ENCODE peak calls at places on chromosomes 2 and 18, in nine cellular contexts. M is foreskin fibroblast, R is midbrain, O is upper lobe of right lung, N is T1000, C is iris pigment epithelial cell, H is right cardiac atrium, V is epithelial cell of prostate, E is NCI-H1105. S is an unnamed sample.

GRCh38 chr2:20781656-20782265 is 41.1 kb downstream of the LDAH start:
- DNase-seq in M (peak; percentile 46), R (no peak), O (no peak), N (no peak), C (peak; percentile 44), H (no peak), V (peak; percentile 1), E (peak; percentile 11), S (no peak)

GRCh38 chr2:151032741-151033152 is 228.9 kb downstream of the RBM43 start:
- DNase-seq in M (peak; percentile 96), R (no peak), O (no peak), N (no peak), C (peak; percentile 88), H (no peak), V (peak; percentile 33), E (no peak), S (no peak)

GRCh38 chr2:12554235-12555011 is 162.3 kb upstream of the TRIB2 start:
- DNase-seq in M (no peak), R (no peak), O (no peak), N (no peak), C (no peak), H (no peak), V (no peak), E (no peak), S (no peak)

GRCh38 chr18:68035709-68036522 is 519.4 kb upstream of the DSEL start:
- DNase-seq in M (peak; percentile 47), R (no peak), O (no peak), N (no peak), C (no peak), H (no peak), V (no peak), E (no peak), S (no peak)

GRCh38 chr18:35141567-35142269 is 99.1 kb upstream of the ZNF397 start:
- DNase-seq in M (no peak), R (no peak), O (no peak), N (no peak), C (no peak), H (no peak), V (no peak), E (no peak), S (no peak)

GRCh38 chr18:79799619-79800352 is 2.0 kb downstream of the KCNG2 start:
- DNase-seq in M (no peak), R (no peak), O (peak; percentile 60), N (no peak), C (no peak), H (no peak), V (no peak), E (no peak), S (no peak)

GRCh38 chr18:11849279-11849678 is 1.9 kb upstream of the CHMP1B start:
- DNase-seq in M (no peak), R (no peak), O (no peak), N (no peak), C (no peak), H (no peak), V (no peak), E (no peak), S (no peak)

GRCh38 chr2:202885190-202885589 is 13.6 kb upstream of the ICA1L start:
- DNase-seq in M (no peak), R (no peak), O (no peak), N (no peak), C (no peak), H (no peak), V (no peak), E (no peak), S (no peak)

GRCh38 chr2:234960091-234961088 is 8.6 kb downstream of the SH3BP4 start:
- DNase-seq in M (no peak), R (peak; percentile 66), O (peak; percentile 26), N (no peak), C (no peak), H (no peak), V (no peak), E (no peak), S (no peak)

GRCh38 chr2:21034972-21035279 is 8.9 kb downstream of the APOB start:
- DNase-seq in M (no peak), R (no peak), O (no peak), N (no peak), C (no peak), H (no peak), V (no peak), E (no peak), S (no peak)

GRCh38 chr2:126496493-126496892 is 159.5 kb upstream of the GYPC start:
- DNase-seq in M (no peak), R (no peak), O (no peak), N (no peak), C (no peak), H (no peak), V (no peak), E (no peak), S (no peak)

GRCh38 chr2:23132000-23132399 is 253.0 kb upstream of the KLHL29 start:
- DNase-seq in M (no peak), R (no peak), O (no peak), N (no peak), C (no peak), H (no peak), V (no peak), E (no peak), S (no peak)

GRCh38 chr2:204900910-204901309 is 355.6 kb downstream of the PARD3B start:
- DNase-seq in M (peak; percentile 8), R (no peak), O (no peak), N (no peak), C (peak; percentile 7), H (peak; percentile 37), V (peak; percentile 34), E (no peak), S (no peak)

GRCh38 chr18:68219867-68220266 is 495.0 kb downstream of the TMX3 start:
- DNase-seq in M (peak; percentile 32), R (no peak), O (no peak), N (no peak), C (no peak), H (no peak), V (no peak), E (no peak), S (no peak)

GRCh38 chr18:6850396-6850795 is 120.9 kb downstream of the ARHGAP28 start:
- DNase-seq in M (no peak), R (no peak), O (no peak), N (no peak), C (no peak), H (no peak), V (no peak), E (no peak), S (no peak)

GRCh38 chr18:23066060-23066459 is 69.2 kb upstream of the CABLES1 start:
- DNase-seq in M (no peak), R (no peak), O (no peak), N (no peak), C (no peak), H (no peak), V (no peak), E (no peak), S (no peak)

GRCh38 chr2:109507217-109507616 is 106.5 kb downstream of the SEPTIN10 start:
- DNase-seq in M (peak; percentile 31), R (peak; percentile 4), O (no peak), N (no peak), C (no peak), H (no peak), V (no peak), E (no peak), S (no peak)

GRCh38 chr2:208426414-208426813 is 19.8 kb downstream of the PTH2R start:
- DNase-seq in M (no peak), R (no peak), O (no peak), N (no peak), C (no peak), H (no peak), V (no peak), E (no peak), S (no peak)

GRCh38 chr18:3554811-3555427 is 104.9 kb downstream of the TGIF1 start:
- DNase-seq in M (no peak), R (no peak), O (no peak), N (no peak), C (no peak), H (no peak), V (no peak), E (no peak), S (no peak)

GRCh38 chr18:58345875-58346274 is 283.0 kb downstream of the ALPK2 start:
- DNase-seq in M (no peak), R (no peak), O (no peak), N (no peak), C (no peak), H (no peak), V (no peak), E (no peak), S (no peak)

GRCh38 chr2:29110916-29111315 is 4.3 kb upstream of the CLIP4 start:
- DNase-seq in M (no peak), R (no peak), O (no peak), N (no peak), C (peak; percentile 54), H (no peak), V (peak; percentile 59), E (no peak), S (no peak)

GRCh38 chr2:74457549-74458131 is 598 bp upstream of the WBP1 start:
- DNase-seq in M (peak; percentile 63), R (peak; percentile 51), O (peak; percentile 87), N (no peak), C (no peak), H (peak; percentile 60), V (no peak), E (peak; percentile 83), S (peak; percentile 66)

GRCh38 chr18:77177009-77177408 is 44.4 kb upstream of the MBP start:
- DNase-seq in M (peak; percentile 41), R (no peak), O (no peak), N (no peak), C (peak; percentile 83), H (no peak), V (peak; percentile 56), E (no peak), S (no peak)

GRCh38 chr2:168901013-168901412 is at the start of gene G6PC2:
- DNase-seq in M (no peak), R (no peak), O (no peak), N (no peak), C (no peak), H (no peak), V (no peak), E (no peak), S (no peak)

GRCh38 chr2:202091476-202091875 is 18.4 kb downstream of the KIAA2012 start:
- DNase-seq in M (no peak), R (no peak), O (no peak), N (no peak), C (peak; percentile 47), H (no peak), V (no peak), E (no peak), S (no peak)

GRCh38 chr2:50133766-50134165 is 898.2 kb downstream of the NRXN1 start:
- DNase-seq in M (no peak), R (no peak), O (no peak), N (no peak), C (no peak), H (no peak), V (no peak), E (no peak), S (no peak)

GRCh38 chr18:78006805-78007204 is 757.2 kb downstream of the GALR1 start:
- DNase-seq in M (no peak), R (no peak), O (no peak), N (no peak), C (no peak), H (no peak), V (no peak), E (no peak), S (no peak)

GRCh38 chr18:63152096-63152495 is 167.5 kb downstream of the BCL2 start:
- DNase-seq in M (no peak), R (no peak), O (no peak), N (no peak), C (no peak), H (no peak), V (no peak), E (no peak), S (no peak)

GRCh38 chr2:83972123-83972522 is 487.0 kb downstream of the SUCLG1 start:
- DNase-seq in M (no peak), R (no peak), O (no peak), N (no peak), C (no peak), H (no peak), V (no peak), E (no peak), S (no peak)

GRCh38 chr2:66446178-66446860 is 11.4 kb downstream of the MEIS1 start:
- DNase-seq in M (peak; percentile 85), R (peak; percentile 19), O (no peak), N (no peak), C (no peak), H (peak; percentile 53), V (no peak), E (no peak), S (no peak)

GRCh38 chr2:111221701-111222100 is 101.0 kb downstream of the BCL2L11 start:
- DNase-seq in M (no peak), R (no peak), O (no peak), N (no peak), C (no peak), H (no peak), V (no peak), E (no peak), S (no peak)

S was measured in NCI-H774.